ENCODE peak calls at places on chromosomes 11 and 22, in eight cellular contexts. One of them, this sample, is unnamed.

GRCh38 chr11:124887667-124888013 is 10.0 kb downstream of the ROBO4 start:
- DNase-seq in MM.1S: no peak
- DNase-seq in heart left ventricle: no peak
- DNase-seq in astrocyte: no peak
- DNase-seq in HCT116: no peak
- DNase-seq in A673: no peak
- DNase-seq in ascending aorta: peak
- DNase-seq in coronary artery: peak
- DNase-seq in this sample: no peak

GRCh38 chr11:69797156-69797555 is 22.0 kb upstream of the FGF4 start:
- DNase-seq in heart left ventricle: no peak
- DNase-seq in HCT116: no peak
- DNase-seq in astrocyte: no peak
- DNase-seq in coronary artery: no peak
- DNase-seq in ascending aorta: no peak
- DNase-seq in MM.1S: no peak
- DNase-seq in A673: no peak
- DNase-seq in this sample: no peak

GRCh38 chr11:15258433-15259350 is 144.0 kb downstream of the INSC start:
- DNase-seq in ascending aorta: no peak
- DNase-seq in heart left ventricle: no peak
- DNase-seq in coronary artery: no peak
- DNase-seq in astrocyte: peak
- DNase-seq in MM.1S: no peak
- DNase-seq in A673: peak
- DNase-seq in HCT116: peak
- DNase-seq in this sample: no peak

GRCh38 chr11:70251583-70252285 is 18.8 kb upstream of the PPFIA1 start:
- DNase-seq in MM.1S: no peak
- DNase-seq in astrocyte: peak
- DNase-seq in ascending aorta: peak
- DNase-seq in A673: no peak
- DNase-seq in heart left ventricle: no peak
- DNase-seq in HCT116: no peak
- DNase-seq in coronary artery: no peak
- DNase-seq in this sample: no peak

GRCh38 chr11:65719887-65720236 is 736 bp downstream of the RNASEH2C start:
- DNase-seq in coronary artery: no peak
- DNase-seq in astrocyte: peak
- DNase-seq in heart left ventricle: no peak
- DNase-seq in MM.1S: peak
- DNase-seq in A673: peak
- DNase-seq in HCT116: no peak
- DNase-seq in ascending aorta: peak
- DNase-seq in this sample: no peak

GRCh38 chr11:128512478-128513127 is 74.8 kb downstream of the ETS1 start:
- DNase-seq in heart left ventricle: no peak
- DNase-seq in ascending aorta: no peak
- DNase-seq in astrocyte: no peak
- DNase-seq in coronary artery: no peak
- DNase-seq in MM.1S: no peak
- DNase-seq in A673: no peak
- DNase-seq in HCT116: no peak
- DNase-seq in this sample: no peak

GRCh38 chr22:37803195-37803635 is 4.5 kb upstream of the GCAT start:
- DNase-seq in MM.1S: no peak
- DNase-seq in ascending aorta: no peak
- DNase-seq in heart left ventricle: no peak
- DNase-seq in astrocyte: no peak
- DNase-seq in HCT116: no peak
- DNase-seq in coronary artery: peak
- DNase-seq in A673: no peak
- DNase-seq in this sample: no peak

GRCh38 chr11:69943066-69943465 is 123.8 kb upstream of the FGF3 start:
- DNase-seq in A673: no peak
- DNase-seq in astrocyte: no peak
- DNase-seq in MM.1S: no peak
- DNase-seq in coronary artery: no peak
- DNase-seq in ascending aorta: no peak
- DNase-seq in HCT116: peak
- DNase-seq in heart left ventricle: peak
- DNase-seq in this sample: no peak

GRCh38 chr11:61332266-61332822 is 561 bp downstream of the DDB1 start:
- DNase-seq in heart left ventricle: no peak
- DNase-seq in coronary artery: no peak
- DNase-seq in MM.1S: no peak
- DNase-seq in ascending aorta: no peak
- DNase-seq in HCT116: no peak
- DNase-seq in A673: peak
- DNase-seq in astrocyte: no peak
- DNase-seq in this sample: no peak

GRCh38 chr11:69443968-69444364 is 37.5 kb upstream of the LINC01488 start:
- DNase-seq in HCT116: no peak
- DNase-seq in MM.1S: no peak
- DNase-seq in heart left ventricle: no peak
- DNase-seq in A673: no peak
- DNase-seq in astrocyte: no peak
- DNase-seq in coronary artery: no peak
- DNase-seq in ascending aorta: no peak
- DNase-seq in this sample: no peak

GRCh38 chr11:105032495-105032894 is 2.4 kb downstream of the CASP1 start:
- DNase-seq in HCT116: no peak
- DNase-seq in astrocyte: no peak
- DNase-seq in A673: no peak
- DNase-seq in coronary artery: no peak
- DNase-seq in heart left ventricle: no peak
- DNase-seq in ascending aorta: no peak
- DNase-seq in MM.1S: no peak
- DNase-seq in this sample: no peak

GRCh38 chr22:36151006-36151595 is 9.5 kb downstream of the APOL3 start:
- DNase-seq in astrocyte: no peak
- DNase-seq in HCT116: no peak
- DNase-seq in MM.1S: no peak
- DNase-seq in heart left ventricle: no peak
- DNase-seq in A673: no peak
- DNase-seq in coronary artery: no peak
- DNase-seq in ascending aorta: no peak
- DNase-seq in this sample: no peak

GRCh38 chr22:27108425-27109114 is 451.2 kb downstream of the MIAT start:
- DNase-seq in heart left ventricle: peak
- DNase-seq in coronary artery: peak
- DNase-seq in HCT116: no peak
- DNase-seq in A673: no peak
- DNase-seq in MM.1S: no peak
- DNase-seq in ascending aorta: peak
- DNase-seq in astrocyte: peak
- DNase-seq in this sample: no peak

GRCh38 chr11:17986007-17986710 is 26.7 kb downstream of the SERGEF start:
- DNase-seq in MM.1S: no peak
- DNase-seq in astrocyte: peak
- DNase-seq in A673: no peak
- DNase-seq in ascending aorta: peak
- DNase-seq in coronary artery: no peak
- DNase-seq in HCT116: peak
- DNase-seq in heart left ventricle: no peak
- DNase-seq in this sample: peak

GRCh38 chr11:8693010-8693551 is 10.5 kb downstream of the RPL27A start:
- DNase-seq in heart left ventricle: no peak
- DNase-seq in coronary artery: peak
- DNase-seq in astrocyte: no peak
- DNase-seq in MM.1S: no peak
- DNase-seq in ascending aorta: no peak
- DNase-seq in HCT116: no peak
- DNase-seq in A673: no peak
- DNase-seq in this sample: no peak

GRCh38 chr22:39290724-39291161 is 28.7 kb downstream of the RPL3 start:
- DNase-seq in ascending aorta: peak
- DNase-seq in astrocyte: peak
- DNase-seq in MM.1S: no peak
- DNase-seq in coronary artery: no peak
- DNase-seq in HCT116: no peak
- DNase-seq in A673: no peak
- DNase-seq in heart left ventricle: peak
- DNase-seq in this sample: peak

GRCh38 chr11:91047882-91048281 is 825.0 kb upstream of the CHORDC1 start:
- DNase-seq in heart left ventricle: no peak
- DNase-seq in HCT116: no peak
- DNase-seq in astrocyte: no peak
- DNase-seq in A673: peak
- DNase-seq in coronary artery: no peak
- DNase-seq in MM.1S: no peak
- DNase-seq in ascending aorta: no peak
- DNase-seq in this sample: no peak

GRCh38 chr11:32348502-32348901 is 86.8 kb downstream of the WT1 start:
- DNase-seq in astrocyte: no peak
- DNase-seq in coronary artery: no peak
- DNase-seq in heart left ventricle: no peak
- DNase-seq in HCT116: no peak
- DNase-seq in ascending aorta: no peak
- DNase-seq in A673: no peak
- DNase-seq in MM.1S: no peak
- DNase-seq in this sample: no peak

GRCh38 chr11:47950396-47950795 is 30.0 kb upstream of the PTPRJ start:
- DNase-seq in astrocyte: no peak
- DNase-seq in HCT116: no peak
- DNase-seq in ascending aorta: no peak
- DNase-seq in MM.1S: peak
- DNase-seq in A673: peak
- DNase-seq in heart left ventricle: no peak
- DNase-seq in coronary artery: no peak
- DNase-seq in this sample: no peak

GRCh38 chr11:70467196-70468085 is 69.1 kb downstream of the CTTN start:
- DNase-seq in MM.1S: peak
- DNase-seq in ascending aorta: no peak
- DNase-seq in astrocyte: no peak
- DNase-seq in heart left ventricle: peak
- DNase-seq in A673: peak
- DNase-seq in coronary artery: no peak
- DNase-seq in HCT116: peak
- DNase-seq in this sample: peak

GRCh38 chr11:6397636-6398035 is 7.4 kb downstream of the SMPD1 start:
- DNase-seq in heart left ventricle: no peak
- DNase-seq in HCT116: no peak
- DNase-seq in coronary artery: no peak
- DNase-seq in MM.1S: no peak
- DNase-seq in ascending aorta: no peak
- DNase-seq in astrocyte: peak
- DNase-seq in A673: no peak
- DNase-seq in this sample: no peak

GRCh38 chr11:43735931-43736330 is 55.4 kb downstream of the HSD17B12 start:
- DNase-seq in astrocyte: peak
- DNase-seq in HCT116: no peak
- DNase-seq in ascending aorta: no peak
- DNase-seq in coronary artery: no peak
- DNase-seq in MM.1S: no peak
- DNase-seq in heart left ventricle: no peak
- DNase-seq in A673: peak
- DNase-seq in this sample: no peak
- H3K4me3 ChIP-seq in astrocyte: no peak
- H3K4me3 ChIP-seq in HCT116: no peak
- H3K4me3 ChIP-seq in ascending aorta: peak
- H3K4me3 ChIP-seq in coronary artery: no peak
- H3K4me3 ChIP-seq in MM.1S: no peak
- H3K4me3 ChIP-seq in heart left ventricle: no peak
- H3K4me3 ChIP-seq in A673: peak
- H3K4me3 ChIP-seq in this sample: peak

GRCh38 chr22:24937114-24937513 is 9.4 kb downstream of the LHFPL7 start:
- DNase-seq in A673: peak
- DNase-seq in astrocyte: no peak
- DNase-seq in coronary artery: no peak
- DNase-seq in ascending aorta: no peak
- DNase-seq in heart left ventricle: no peak
- DNase-seq in HCT116: no peak
- DNase-seq in MM.1S: no peak
- DNase-seq in this sample: no peak
- TF ChIP-seq CTCF in A673: peak
- TF ChIP-seq CTCF in astrocyte: peak
- TF ChIP-seq CTCF in coronary artery: no peak
- TF ChIP-seq CTCF in ascending aorta: no peak
- TF ChIP-seq CTCF in heart left ventricle: no peak
- TF ChIP-seq CTCF in HCT116: peak
- TF ChIP-seq CTCF in MM.1S: peak
- TF ChIP-seq CTCF in this sample: peak

DNA sequence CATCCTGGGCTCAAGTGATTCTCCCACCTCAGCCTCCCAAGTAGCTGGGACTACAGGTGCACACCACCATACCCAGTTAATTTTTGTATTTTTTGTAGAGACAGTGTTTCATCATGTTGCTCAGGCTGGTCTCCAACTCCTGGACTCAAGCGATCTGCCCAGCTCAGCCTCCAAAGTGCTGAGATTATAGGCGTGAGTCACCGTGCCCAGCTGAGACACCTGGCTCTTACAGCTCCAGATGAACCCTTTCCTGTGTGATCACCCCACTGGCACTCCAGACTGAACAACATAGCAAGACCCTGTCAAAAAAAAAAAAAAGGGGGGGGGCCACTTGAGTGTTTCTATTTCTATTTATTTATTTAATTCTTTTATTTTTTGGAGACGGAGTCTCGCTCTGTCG is 1.0 kb upstream of the ADSL start:
- DNase-seq in coronary artery: no peak
- DNase-seq in HCT116: no peak
- DNase-seq in ascending aorta: no peak
- DNase-seq in A673: peak
- DNase-seq in astrocyte: peak
- DNase-seq in MM.1S: peak
- DNase-seq in heart left ventricle: no peak
- DNase-seq in this sample: no peak
- H3K27ac ChIP-seq in coronary artery: no peak
- H3K27ac ChIP-seq in HCT116: peak
- H3K27ac ChIP-seq in ascending aorta: no peak
- H3K27ac ChIP-seq in A673: peak
- H3K27ac ChIP-seq in astrocyte: no peak
- H3K27ac ChIP-seq in MM.1S: peak
- H3K27ac ChIP-seq in heart left ventricle: peak
- H3K27ac ChIP-seq in this sample: peak

GRCh38 chr22:47153854-47154542 is 391.5 kb downstream of the TBC1D22A start:
- DNase-seq in MM.1S: no peak
- DNase-seq in ascending aorta: no peak
- DNase-seq in coronary artery: no peak
- DNase-seq in astrocyte: no peak
- DNase-seq in heart left ventricle: no peak
- DNase-seq in A673: no peak
- DNase-seq in HCT116: no peak
- DNase-seq in this sample: no peak

GRCh38 chr22:47155131-47155885 is 392.9 kb downstream of the TBC1D22A start:
- DNase-seq in A673: no peak
- DNase-seq in HCT116: no peak
- DNase-seq in coronary artery: no peak
- DNase-seq in MM.1S: no peak
- DNase-seq in astrocyte: no peak
- DNase-seq in ascending aorta: no peak
- DNase-seq in heart left ventricle: no peak
- DNase-seq in this sample: no peak

GRCh38 chr22:47152938-47153337 is 390.5 kb downstream of the TBC1D22A start:
- DNase-seq in MM.1S: no peak
- DNase-seq in heart left ventricle: no peak
- DNase-seq in astrocyte: peak
- DNase-seq in HCT116: no peak
- DNase-seq in ascending aorta: no peak
- DNase-seq in coronary artery: no peak
- DNase-seq in A673: no peak
- DNase-seq in this sample: no peak

GRCh38 chr22:47155912-47156311 is 393.5 kb downstream of the TBC1D22A start:
- DNase-seq in astrocyte: no peak
- DNase-seq in A673: no peak
- DNase-seq in MM.1S: no peak
- DNase-seq in heart left ventricle: no peak
- DNase-seq in coronary artery: no peak
- DNase-seq in HCT116: no peak
- DNase-seq in ascending aorta: no peak
- DNase-seq in this sample: no peak

GRCh38 chr22:47154621-47155081 is 392.2 kb downstream of the TBC1D22A start:
- DNase-seq in coronary artery: peak
- DNase-seq in HCT116: no peak
- DNase-seq in astrocyte: peak
- DNase-seq in A673: peak
- DNase-seq in MM.1S: no peak
- DNase-seq in heart left ventricle: peak
- DNase-seq in ascending aorta: peak
- DNase-seq in this sample: peak
- H3K4me3 ChIP-seq in coronary artery: peak
- H3K4me3 ChIP-seq in HCT116: no peak
- H3K4me3 ChIP-seq in astrocyte: peak
- H3K4me3 ChIP-seq in A673: no peak
- H3K4me3 ChIP-seq in MM.1S: no peak
- H3K4me3 ChIP-seq in heart left ventricle: peak
- H3K4me3 ChIP-seq in ascending aorta: peak
- H3K4me3 ChIP-seq in this sample: peak

This sample was measured in left ventricle myocardium inferior.